ENCODE peak calls at places on chromosomes 6 and 20, in ten cellular contexts. U, L, K, E, A, J, H, F, P and D are unnamed samples.

GRCh38 chr6:132060591-132060990 is 109.4 kb upstream of the CCN2 start:
- DNase-seq in P (no peak), A (peak; percentile 93), J (peak; percentile 77), E (no peak), H (peak; percentile 97), U (no peak), K (no peak), L (peak; percentile 48), F (no peak), D (no peak)

GRCh38 chr6:106927531-106928398 is 46.8 kb downstream of the CD24 start:
- DNase-seq in A (peak; percentile 22), K (no peak), U (no peak), P (peak; percentile 23), F (no peak), H (peak; percentile 21), L (no peak), E (peak; percentile 9), J (peak; percentile 7), D (no peak)

GRCh38 chr6:31897612-31898199 is at the start of gene EHMT2:
- DNase-seq in E (peak; percentile 88), J (peak; percentile 65), K (peak; percentile 79), H (peak; percentile 68), P (peak; percentile 85), L (no peak), U (peak; percentile 89), F (peak; percentile 98), A (peak; percentile 72), D (no peak)

GRCh38 chr6:25017932-25018581 is 82.3 kb upstream of the RIPOR2 start:
- DNase-seq in K (peak; percentile 82), L (no peak), P (peak; percentile 41), A (peak; percentile 74), H (peak; percentile 65), U (peak; percentile 75), F (peak; percentile 91), J (peak; percentile 32), E (no peak), D (no peak)

GRCh38 chr6:118844915-118845314 is 49.0 kb upstream of the ASF1A start:
- DNase-seq in L (no peak), J (no peak), U (no peak), E (no peak), K (no peak), P (no peak), A (peak; percentile 6), F (no peak), H (peak; percentile 35), D (no peak)

GRCh38 chr6:27605401-27606342 is 132.8 kb upstream of the ZNF184 start:
- DNase-seq in P (no peak), K (no peak), A (peak; percentile 73), J (peak; percentile 90), U (no peak), E (no peak), F (no peak), L (peak; percentile 51), H (peak; percentile 59), D (peak; percentile 45)

GRCh38 chr6:37565267-37566208 is 65.8 kb upstream of the CCDC167 start:
- DNase-seq in H (no peak), K (no peak), J (no peak), F (no peak), E (no peak), U (no peak), P (peak; percentile 8), A (no peak), L (no peak), D (no peak)

GRCh38 chr6:149961728-149962425 is 1.9 kb upstream of the ULBP1 start:
- DNase-seq in E (no peak), F (no peak), K (peak; percentile 52), P (no peak), H (no peak), L (no peak), J (no peak), U (no peak), A (no peak), D (no peak)

GRCh38 chr6:77492529-77492928 is 29.2 kb upstream of the HTR1B start:
- DNase-seq in F (no peak), H (no peak), K (no peak), J (no peak), A (no peak), E (no peak), U (no peak), L (no peak), P (no peak), D (no peak)

GRCh38 chr6:118469468-118469867 is 78.6 kb upstream of the PLN start:
- DNase-seq in A (peak; percentile 54), E (no peak), K (no peak), U (no peak), F (no peak), J (no peak), L (no peak), H (peak; percentile 4), P (no peak), D (no peak)

DNA sequence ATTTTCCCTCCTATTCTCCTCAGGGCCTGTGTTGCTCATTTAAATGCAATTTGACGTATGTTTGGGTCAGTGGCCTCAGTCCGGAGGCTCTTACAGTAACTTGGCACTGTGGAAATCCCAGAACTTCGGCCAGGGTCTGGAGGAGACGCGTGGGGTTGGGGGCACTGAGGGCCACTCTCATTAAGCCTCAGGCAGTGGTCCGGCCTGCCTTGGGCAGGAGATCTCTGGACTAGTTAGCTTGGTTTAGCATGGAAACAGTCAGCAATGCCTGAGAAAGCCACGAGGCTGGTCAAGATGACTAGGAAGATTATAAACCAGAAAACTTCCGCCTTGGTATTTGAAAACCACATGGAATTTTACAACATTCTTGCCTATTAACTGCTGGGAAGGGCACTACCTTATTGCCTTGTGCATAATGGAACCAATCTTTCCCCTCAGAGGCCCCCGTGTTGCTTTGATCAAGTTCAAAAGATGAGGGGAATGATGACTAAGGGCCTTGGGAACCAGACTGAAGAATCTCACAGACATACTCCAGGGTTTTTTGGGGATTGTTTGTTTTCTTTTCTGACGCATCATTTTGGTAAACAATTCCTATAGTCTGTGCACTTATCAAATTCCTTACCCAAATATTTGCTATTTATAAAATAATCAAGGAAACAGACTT is 206.0 kb upstream of the PREP start:
- DNase-seq in K (no peak), H (peak; percentile 97), L (peak; percentile 97), U (no peak), P (no peak), J (peak; percentile 99), A (peak; percentile 67), E (no peak), F (no peak), D (peak; percentile 92)
- TF ChIP-seq CTCF in K (no peak), H (no peak), L (no peak), U (no peak), P (no peak), J (no peak), A (no peak), E (no peak), F (no peak), D (no peak)

DNA sequence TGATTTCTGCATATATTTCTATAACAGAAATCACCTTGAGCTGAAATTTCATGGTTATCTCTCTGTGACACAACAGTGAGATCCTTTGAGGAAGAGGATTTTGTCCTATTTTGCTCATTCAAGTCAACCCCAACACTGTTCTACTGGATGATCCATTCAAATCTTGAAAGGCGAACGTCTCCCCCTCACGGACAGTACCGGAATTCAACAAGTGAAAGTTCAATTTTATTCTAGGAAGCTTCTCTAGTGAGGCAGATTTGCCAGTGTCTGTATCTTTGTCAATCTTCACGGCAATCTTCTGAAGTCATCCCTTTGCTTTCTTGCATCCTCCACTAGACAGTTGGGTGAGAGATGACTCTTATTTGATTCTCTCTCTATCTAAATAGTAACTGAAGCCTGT is 91.7 kb upstream of the PDE7B start:
- DNase-seq in J (no peak), K (no peak), F (no peak), A (no peak), P (no peak), E (no peak), H (peak; percentile 41), L (no peak), U (no peak), D (no peak)
- TF ChIP-seq CTCF in J (no peak), K (no peak), F (no peak), A (no peak), P (no peak), E (no peak), H (peak; percentile 49), L (peak; percentile 30), U (no peak), D (peak; percentile 6)

GRCh38 chr20:48457261-48458002 is 370.4 kb downstream of the PREX1 start:
- DNase-seq in U (no peak), H (no peak), E (no peak), F (no peak), P (no peak), J (no peak), A (no peak), L (no peak), K (no peak), D (no peak)

GRCh38 chr20:48456361-48457184 is 371.2 kb downstream of the PREX1 start:
- DNase-seq in A (no peak), L (no peak), J (no peak), H (no peak), E (no peak), U (no peak), F (no peak), P (no peak), K (no peak), D (no peak)

GRCh38 chr20:48453477-48454093 is 374.2 kb downstream of the PREX1 start:
- DNase-seq in E (no peak), A (no peak), F (no peak), H (no peak), P (no peak), U (no peak), J (no peak), K (no peak), L (no peak), D (no peak)

GRCh38 chr20:48455606-48456360 is 372.0 kb downstream of the PREX1 start:
- DNase-seq in P (no peak), A (no peak), F (no peak), J (no peak), U (no peak), K (no peak), E (no peak), H (no peak), L (no peak), D (no peak)

DNA sequence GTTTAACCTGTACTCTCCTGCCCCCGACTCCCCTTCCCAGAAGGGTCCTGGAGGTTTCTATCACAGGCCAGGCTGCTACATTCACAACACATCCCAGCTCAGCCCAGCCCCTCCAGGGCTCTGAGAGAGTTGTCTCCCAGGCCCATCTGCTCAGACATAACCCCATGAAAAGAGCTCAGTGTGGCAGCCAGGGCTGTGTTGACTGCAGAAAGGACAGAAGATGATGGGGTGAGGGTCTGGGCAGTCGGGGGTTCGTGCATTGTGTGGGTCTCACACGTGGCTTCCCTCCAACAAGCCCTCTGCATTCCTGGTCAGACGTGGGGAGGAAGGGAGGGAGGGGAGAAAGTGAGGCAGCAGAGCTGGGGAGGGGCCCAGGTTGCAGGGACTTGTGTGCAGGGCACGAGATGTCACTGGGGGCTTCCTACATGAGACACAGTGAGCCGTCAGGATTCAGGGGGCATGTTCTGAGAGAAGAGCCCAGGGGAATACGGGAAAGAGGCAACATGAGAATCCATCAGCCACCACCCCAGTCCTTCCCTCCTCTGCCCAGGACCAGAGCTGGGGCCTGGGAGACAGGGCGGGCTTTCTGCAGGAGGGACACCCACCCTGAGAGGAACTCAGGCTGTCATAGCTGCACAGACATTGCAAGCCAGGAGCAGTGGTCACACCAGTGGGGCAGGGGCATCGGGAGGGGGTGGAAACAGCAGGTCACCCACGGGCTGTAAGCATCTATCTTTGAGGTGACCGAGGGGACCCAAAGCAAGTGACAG is 372.9 kb downstream of the PREX1 start:
- DNase-seq in F (no peak), P (no peak), K (no peak), L (no peak), J (no peak), U (no peak), H (no peak), E (no peak), A (no peak), D (no peak)
- TF ChIP-seq CTCF in F (no peak), P (no peak), K (no peak), L (no peak), J (no peak), U (no peak), H (no peak), E (no peak), A (no peak), D (no peak)

GRCh38 chr20:52105573-52106422 is 85.8 kb downstream of the ZFP64 start:
- DNase-seq in P (no peak), K (no peak), F (no peak), J (peak; percentile 17), E (no peak), H (peak; percentile 23), U (no peak), A (peak; percentile 45), L (no peak), D (no peak)
- TF ChIP-seq CTCF in P (no peak), K (no peak), F (no peak), J (peak; percentile 65), E (no peak), H (peak; percentile 25), U (no peak), A (no peak), L (peak; percentile 61), D (peak; percentile 55)